ENCODE peak calls at places on chromosomes 11 and 22, in ten cellular contexts. T is naive thymus-derived CD4-positive, alpha-beta T cell; A is transverse colon; C is IMR-90; S is lung; F is effector memory CD4-positive, alpha-beta T cell; J is mammary epithelial cell; E is lower lobe of right lung; Z is left ventricle myocardium inferior; H is right atrium auricular region. U is an unnamed sample. For H3K36me3 and H3K27me3, the result is how much of the 10 kb centered on the place peaks cover.

GRCh38 chr11:129249351-129249750 is 57.2 kb upstream of the ARHGAP32 start:
- DNase-seq in S (no peak), E (no peak), H (no peak), J (peak), A (no peak), Z (no peak), F (no peak), T (no peak), C (peak), U (no peak)

GRCh38 chr11:78039919-78040671 is 17.0 kb upstream of the KCTD14 start:
- DNase-seq in Z (peak), H (peak), A (peak), J (peak), T (no peak), F (no peak), E (peak), S (peak), C (peak), U (no peak)

GRCh38 chr22:25680049-25680448 is 61.9 kb upstream of the MYO18B start:
- DNase-seq in E (no peak), F (no peak), H (no peak), C (no peak), T (no peak), S (no peak), A (no peak), J (no peak), Z (no peak), U (no peak)

GRCh38 chr11:27263046-27263445 is 100.0 kb downstream of the CCDC34 start:
- DNase-seq in T (no peak), C (no peak), Z (no peak), F (no peak), H (no peak), J (no peak), A (no peak), S (no peak), E (no peak), U (no peak)

GRCh38 chr11:86735462-86736302 is 63.3 kb upstream of the ME3 start:
- DNase-seq in H (no peak), J (no peak), S (no peak), A (no peak), E (no peak), F (no peak), Z (no peak), C (peak), T (no peak), U (no peak)

GRCh38 chr22:45998638-45999378 is 21.8 kb upstream of the WNT7B start:
- DNase-seq in Z (peak), J (no peak), H (no peak), A (no peak), T (no peak), C (no peak), S (no peak), F (no peak), E (peak), U (no peak)

GRCh38 chr22:29621761-29622526 is 18.5 kb downstream of the NF2 start:
- DNase-seq in E (no peak), A (no peak), Z (no peak), S (no peak), H (no peak), T (no peak), J (peak), C (peak), F (no peak), U (no peak)

GRCh38 chr11:60942970-60943565 is 8.9 kb downstream of the SLC15A3 start:
- DNase-seq in H (no peak), J (peak), F (no peak), C (no peak), T (no peak), A (peak), Z (no peak), E (no peak), S (peak), U (peak)

GRCh38 chr22:48528221-48528915 is 1299.3 kb downstream of the BRD1 start:
- DNase-seq in A (no peak), H (no peak), F (no peak), Z (no peak), T (no peak), J (no peak), C (no peak), S (no peak), E (peak), U (no peak)

GRCh38 chr11:30000986-30001385 is 15.8 kb downstream of the KCNA4 start:
- DNase-seq in H (no peak), F (no peak), S (no peak), Z (no peak), A (no peak), E (no peak), T (no peak), J (no peak), C (no peak), U (no peak)

GRCh38 chr11:126430581-126431320 is 75.3 kb downstream of the ST3GAL4 start:
- DNase-seq in Z (no peak), J (no peak), H (no peak), S (no peak), E (no peak), A (peak), F (no peak), C (peak), T (no peak), U (no peak)

GRCh38 chr22:19579113-19579811 is 55.1 kb upstream of the CLDN5 start:
- DNase-seq in Z (no peak), H (no peak), A (no peak), E (no peak), C (no peak), T (no peak), F (no peak), S (no peak), J (no peak), U (no peak)

GRCh38 chr11:95266751-95267374 is 35.9 kb upstream of the SESN3 start:
- DNase-seq in T (no peak), C (no peak), A (no peak), E (no peak), Z (no peak), H (no peak), S (no peak), F (no peak), J (no peak), U (no peak)

GRCh38 chr11:119109843-119110242 is 2.7 kb downstream of the C2CD2L start:
- DNase-seq in Z (no peak), H (no peak), C (no peak), S (no peak), F (no peak), A (no peak), E (no peak), T (no peak), J (no peak), U (no peak)
- H3K36me3 ChIP-seq in Z (under half), H (under half), C (under half), S (under half), F (under half), A (under half), E (half or more), T (under half), J (under half), U (under half)

GRCh38 chr11:18704698-18705097 is 6.1 kb downstream of the TMEM86A start:
- DNase-seq in Z (peak), J (no peak), T (no peak), A (no peak), C (no peak), F (no peak), E (no peak), S (no peak), H (no peak), U (no peak)
- H3K4me3 ChIP-seq in Z (peak), J (no peak), T (no peak), A (no peak), C (no peak), F (no peak), E (no peak), S (no peak), H (no peak), U (no peak)

DNA sequence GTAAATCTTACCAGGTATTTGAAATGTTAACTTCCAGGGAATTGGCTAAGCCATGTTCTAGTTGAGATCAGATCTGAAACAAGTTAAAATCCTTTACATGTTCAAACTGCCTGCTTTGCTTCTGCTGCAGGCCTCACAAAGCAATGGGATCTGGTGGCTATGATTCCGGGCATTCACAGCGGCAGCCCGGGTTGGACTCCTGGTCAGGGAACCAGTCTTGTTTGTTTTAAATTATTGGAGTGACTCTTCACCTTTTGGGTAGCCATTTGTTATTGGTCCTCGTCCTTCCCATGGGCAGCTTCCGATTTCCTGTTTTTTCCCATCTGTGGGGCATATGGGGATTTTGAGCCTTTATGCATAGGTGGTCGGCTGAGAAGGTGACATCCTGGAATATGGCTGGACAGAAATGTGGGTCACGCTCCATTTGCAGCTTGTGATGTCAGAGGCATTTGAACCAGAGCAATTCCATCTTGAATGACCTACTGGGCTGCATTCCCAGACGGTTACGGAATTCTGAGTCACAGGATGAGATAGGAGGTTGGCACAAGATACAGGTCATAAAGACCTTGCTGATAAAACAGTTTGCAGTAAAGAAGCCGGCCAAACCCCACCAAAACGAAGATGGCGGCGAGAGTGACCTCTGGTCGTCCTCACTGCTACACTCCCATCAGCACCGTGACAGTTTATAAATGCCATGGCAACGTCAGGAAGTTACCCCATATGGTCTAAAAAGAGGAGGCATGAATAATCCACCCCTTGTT is 20.1 kb upstream of the GSTP1 start:
- DNase-seq in F (no peak), H (peak), E (no peak), S (no peak), J (peak), Z (peak), T (no peak), C (peak), A (peak), U (peak)
- H3K27me3 ChIP-seq in F (under half), H (under half), E (under half), S (under half), J (under half), Z (under half), T (under half), C (under half), A (under half), U (under half)

GRCh38 chr11:33197915-33198727 is 36.8 kb upstream of the CSTF3 start:
- DNase-seq in C (no peak), T (no peak), E (peak), S (no peak), H (no peak), Z (no peak), A (no peak), J (no peak), F (no peak), U (no peak)
- H3K36me3 ChIP-seq in C (under half), T (under half), E (under half), S (under half), H (under half), Z (under half), A (under half), J (under half), F (under half), U (under half)

GRCh38 chr11:57777969-57778317 is 16.3 kb downstream of the CTNND1 start:
- DNase-seq in H (no peak), J (peak), E (no peak), C (no peak), F (no peak), A (peak), T (no peak), Z (no peak), S (no peak), U (peak)
- H3K4me3 ChIP-seq in H (no peak), J (peak), E (peak), C (peak), F (no peak), A (no peak), T (no peak), Z (peak), S (no peak), U (no peak)

DNA sequence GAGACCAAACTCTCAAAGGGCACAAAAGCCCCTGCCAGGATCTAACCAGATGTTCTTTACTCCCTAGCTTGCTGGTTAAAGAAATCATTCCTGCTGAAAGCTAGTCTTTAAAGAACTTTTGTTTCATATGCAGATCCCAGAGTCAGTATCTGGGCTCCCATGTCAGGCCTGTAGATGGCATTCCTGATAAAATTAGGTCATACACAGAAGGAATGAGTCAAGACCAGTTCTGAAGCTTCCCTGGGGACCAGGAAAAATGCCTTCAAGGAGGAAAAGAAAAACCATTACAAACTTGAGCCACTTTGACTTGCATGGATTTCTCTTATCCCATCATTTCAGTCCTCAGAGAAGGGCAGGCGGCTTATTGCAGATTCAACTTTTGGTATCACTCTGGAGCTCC is 5.9 kb downstream of the DBX1 start:
- DNase-seq in E (no peak), H (no peak), J (no peak), T (no peak), C (no peak), Z (no peak), F (no peak), S (no peak), A (no peak), U (peak)
- H3K27me3 ChIP-seq in E (half or more), H (under half), J (under half), T (under half), C (half or more), Z (half or more), F (under half), S (under half), A (half or more), U (under half)

GRCh38 chr11:88553204-88553603 is 215.7 kb upstream of the CTSC start:
- DNase-seq in S (no peak), E (no peak), Z (no peak), H (no peak), A (no peak), J (no peak), C (peak), T (no peak), F (no peak), U (no peak)

GRCh38 chr11:88555018-88555828 is 217.7 kb upstream of the CTSC start:
- DNase-seq in C (peak), H (peak), S (no peak), E (no peak), J (peak), T (no peak), A (no peak), Z (no peak), F (no peak), U (no peak)

GRCh38 chr11:88552377-88553029 is 215.0 kb upstream of the CTSC start:
- DNase-seq in S (peak), H (no peak), Z (no peak), J (peak), C (peak), T (peak), F (peak), E (peak), A (peak), U (peak)

DNA sequence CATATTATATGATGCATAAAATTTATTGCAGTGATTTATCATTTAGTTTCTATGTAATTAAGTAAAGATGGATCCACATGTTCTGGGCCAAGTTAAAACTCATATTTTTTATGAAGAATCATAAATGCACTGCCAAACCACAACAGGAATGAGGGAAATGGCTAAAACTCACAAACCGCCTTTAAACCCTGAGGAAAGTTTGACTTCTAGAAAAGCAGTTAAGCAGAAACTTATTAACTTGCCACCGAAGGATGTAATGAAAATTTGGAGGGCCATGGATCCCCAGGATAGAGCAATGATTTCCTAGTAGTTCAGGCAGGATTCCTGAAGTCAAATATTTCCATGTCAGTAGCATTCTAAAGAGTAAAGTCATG is 218.3 kb upstream of the CTSC start:
- DNase-seq in F (no peak), A (no peak), H (no peak), C (peak), S (no peak), Z (no peak), E (no peak), T (no peak), J (peak), U (no peak)
- H3K36me3 ChIP-seq in F (under half), A (under half), H (under half), C (under half), S (under half), Z (under half), E (under half), T (under half), J (under half), U (under half)

DNA sequence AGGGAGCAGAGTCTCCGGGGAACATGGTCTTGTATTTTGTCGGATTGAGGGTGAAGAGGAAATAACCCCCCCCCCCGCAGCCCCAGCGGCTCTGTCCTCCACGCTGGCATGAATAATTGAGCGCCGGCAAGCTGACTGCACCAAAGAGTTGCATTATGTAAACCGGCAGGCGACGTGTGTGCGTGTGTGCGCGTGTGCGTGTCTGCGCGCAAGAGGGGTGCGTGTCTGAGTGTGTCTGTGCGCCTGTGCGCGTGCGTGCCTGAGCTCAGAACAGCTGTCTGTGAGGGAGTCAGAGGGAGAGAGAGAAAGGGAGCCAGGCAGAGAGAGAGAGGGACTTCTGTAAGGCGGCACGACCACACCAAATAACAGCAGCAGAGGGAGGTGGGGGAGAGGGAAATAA is 94.4 kb downstream of the SCN3B start:
- DNase-seq in H (peak), S (no peak), F (no peak), J (no peak), E (no peak), T (peak), Z (peak), C (peak), A (no peak), U (no peak)
- H3K4me3 ChIP-seq in H (peak), S (no peak), F (no peak), J (no peak), E (peak), T (no peak), Z (peak), C (peak), A (no peak), U (no peak)

GRCh38 chr11:20158597-20159257 is 1.5 kb downstream of the DBX1 start:
- DNase-seq in Z (peak), H (no peak), S (peak), E (peak), A (peak), T (peak), J (peak), C (peak), F (no peak), U (peak)
- H3K27me3 ChIP-seq in Z (half or more), H (half or more), S (under half), E (half or more), A (half or more), T (under half), J (half or more), C (half or more), F (half or more), U (half or more)

U was measured in HAP-1.